ENCODE peak calls at places on chromosome 13, in seven cellular contexts. N, K, T, W, U, B and H are unnamed samples.
A peak's percentile ranks its signal among the peaks of the same experiment; 100 is the strongest.

GRCh38 chr13:46648166-46648607 is 95.2 kb downstream of the LRCH1 start:
- DNase-seq in W (no peak), U (peak; percentile 66), T (peak; percentile 66), B (no peak), K (peak; percentile 26), N (peak; percentile 34), H (no peak)

GRCh38 chr13:27783111-27783510 is 9.2 kb upstream of the GSX1 start:
- DNase-seq in N (no peak), W (no peak), U (peak; percentile 8), K (peak; percentile 37), B (no peak), T (no peak), H (no peak)

GRCh38 chr13:41500501-41500900 is 43.2 kb downstream of the RGCC start:
- DNase-seq in W (no peak), B (no peak), K (no peak), U (no peak), N (no peak), T (no peak), H (no peak)

GRCh38 chr13:70792121-70792520 is 683.9 kb upstream of the KLHL1 start:
- DNase-seq in N (no peak), U (no peak), W (no peak), T (no peak), K (no peak), B (no peak), H (no peak)

GRCh38 chr13:44300895-44301638 is 72.6 kb upstream of the SERP2 start:
- DNase-seq in K (no peak), U (peak; percentile 70), T (peak; percentile 66), N (no peak), W (no peak), B (no peak), H (peak; percentile 38)

GRCh38 chr13:82698941-82699340 is 1183.3 kb downstream of the SLITRK1 start:
- DNase-seq in U (no peak), T (no peak), K (no peak), N (no peak), W (no peak), B (no peak), H (no peak)

GRCh38 chr13:42064259-42064658 is 15.8 kb downstream of the DGKH start:
- DNase-seq in K (no peak), B (no peak), W (no peak), U (no peak), T (no peak), N (no peak), H (no peak)

GRCh38 chr13:46315491-46316075 is 71.5 kb downstream of the RUBCNL start:
- DNase-seq in T (no peak), K (no peak), N (no peak), B (no peak), W (no peak), U (no peak), H (no peak)

GRCh38 chr13:113991191-113991669 is 17.4 kb upstream of the C13orf46 start:
- DNase-seq in B (peak; percentile 8), N (no peak), K (no peak), U (no peak), W (no peak), T (no peak), H (no peak)

GRCh38 chr13:79455331-79455730 is 25.6 kb upstream of the NDFIP2 start:
- DNase-seq in B (no peak), W (no peak), N (no peak), T (no peak), K (no peak), U (no peak), H (no peak)

GRCh38 chr13:96229356-96229755 is 139.4 kb downstream of the HS6ST3 start:
- DNase-seq in N (no peak), K (peak; percentile 35), B (no peak), U (no peak), T (no peak), W (no peak), H (no peak)

GRCh38 chr13:40082644-40083043 is 427.2 kb downstream of the COG6 start:
- DNase-seq in W (no peak), U (peak; percentile 47), T (no peak), B (no peak), K (no peak), N (no peak), H (no peak)

GRCh38 chr13:25292301-25292700 is 5.0 kb upstream of the MTMR6 start:
- DNase-seq in K (no peak), B (no peak), U (peak; percentile 33), W (no peak), N (no peak), T (no peak), H (no peak)

GRCh38 chr13:48770372-48770771 is 116.6 kb downstream of the CYSLTR2 start:
- DNase-seq in N (no peak), W (no peak), T (no peak), B (no peak), U (no peak), K (no peak), H (no peak)

GRCh38 chr13:80054806-80055205 is 286.1 kb downstream of the SPRY2 start:
- DNase-seq in T (no peak), U (no peak), K (no peak), N (no peak), W (no peak), B (no peak), H (no peak)

GRCh38 chr13:30572859-30573275 is 44.9 kb upstream of the USPL1 start:
- DNase-seq in T (no peak), W (no peak), K (peak; percentile 34), U (peak; percentile 11), N (peak; percentile 51), B (no peak), H (peak; percentile 42)

GRCh38 chr13:27997904-27998522 is 9.5 kb upstream of the URAD start:
- DNase-seq in W (no peak), K (peak; percentile 72), B (peak; percentile 31), T (peak; percentile 54), U (peak; percentile 68), N (peak; percentile 48), H (peak; percentile 34)

GRCh38 chr13:99990045-99990977 is 8.7 kb downstream of the ZIC2 start:
- DNase-seq in U (no peak), W (no peak), N (peak; percentile 16), K (no peak), B (no peak), T (no peak), H (no peak)

GRCh38 chr13:27043013-27043412 is 128.6 kb downstream of the USP12 start:
- DNase-seq in W (peak; percentile 89), K (peak; percentile 70), T (peak; percentile 54), B (no peak), U (peak; percentile 22), N (no peak), H (no peak)

GRCh38 chr13:42486711-42487198 is 87.2 kb upstream of the TNFSF11 start:
- DNase-seq in T (no peak), W (peak; percentile 34), N (no peak), B (no peak), U (peak; percentile 7), K (no peak), H (no peak)

GRCh38 chr13:91181892-91182291 is 165.6 kb upstream of the MIR17HG start:
- DNase-seq in W (no peak), T (no peak), K (peak; percentile 53), N (no peak), U (no peak), B (no peak), H (no peak)

GRCh38 chr13:91184244-91184926 is 163.1 kb upstream of the MIR17HG start:
- DNase-seq in T (no peak), N (no peak), B (no peak), U (no peak), K (no peak), W (no peak), H (no peak)

GRCh38 chr13:91187522-91187921 is 160.0 kb upstream of the MIR17HG start:
- DNase-seq in T (no peak), U (no peak), B (no peak), W (no peak), N (no peak), K (no peak), H (no peak)

DNA sequence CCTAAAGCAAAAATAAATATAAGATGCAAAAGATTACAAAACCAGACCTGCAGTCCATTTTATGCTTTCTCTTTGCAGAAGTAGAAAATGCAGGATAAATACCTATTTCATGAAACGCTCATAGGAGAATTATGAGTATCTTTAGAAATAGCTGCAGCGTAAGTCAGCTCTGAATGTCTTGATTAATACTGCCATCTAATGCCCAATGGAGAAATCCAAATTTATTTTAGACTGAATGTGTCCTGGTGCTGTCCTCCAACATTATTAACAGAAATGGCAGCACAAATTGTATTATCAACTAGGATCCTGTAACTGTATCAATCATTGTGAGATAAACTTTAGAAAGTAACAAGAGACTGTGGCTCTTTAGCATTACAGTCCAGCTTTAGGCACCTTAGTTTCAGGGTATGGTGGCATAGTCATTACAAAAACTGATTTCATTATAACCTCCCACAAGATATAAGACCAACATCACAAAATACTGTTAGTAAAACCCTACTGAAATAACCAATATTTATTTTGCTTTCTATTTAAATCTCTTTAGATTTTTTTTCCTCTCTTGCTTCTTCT is 162.1 kb upstream of the MIR17HG start:
- DNase-seq in U (no peak), T (no peak), B (no peak), N (no peak), K (no peak), W (no peak), H (no peak)
- TF ChIP-seq CTCF in U (no peak), T (no peak), B (peak; percentile 39), N (no peak), K (peak; percentile 57), W (no peak), H (no peak)

GRCh38 chr13:23634897-23635296 is 64.7 kb downstream of the TNFRSF19 start:
- DNase-seq in T (no peak), N (no peak), B (no peak), K (no peak), W (no peak), U (no peak), H (no peak)
- TF ChIP-seq CTCF in T (no peak), N (no peak), B (no peak), K (no peak), W (no peak), U (no peak), H (no peak)

DNA sequence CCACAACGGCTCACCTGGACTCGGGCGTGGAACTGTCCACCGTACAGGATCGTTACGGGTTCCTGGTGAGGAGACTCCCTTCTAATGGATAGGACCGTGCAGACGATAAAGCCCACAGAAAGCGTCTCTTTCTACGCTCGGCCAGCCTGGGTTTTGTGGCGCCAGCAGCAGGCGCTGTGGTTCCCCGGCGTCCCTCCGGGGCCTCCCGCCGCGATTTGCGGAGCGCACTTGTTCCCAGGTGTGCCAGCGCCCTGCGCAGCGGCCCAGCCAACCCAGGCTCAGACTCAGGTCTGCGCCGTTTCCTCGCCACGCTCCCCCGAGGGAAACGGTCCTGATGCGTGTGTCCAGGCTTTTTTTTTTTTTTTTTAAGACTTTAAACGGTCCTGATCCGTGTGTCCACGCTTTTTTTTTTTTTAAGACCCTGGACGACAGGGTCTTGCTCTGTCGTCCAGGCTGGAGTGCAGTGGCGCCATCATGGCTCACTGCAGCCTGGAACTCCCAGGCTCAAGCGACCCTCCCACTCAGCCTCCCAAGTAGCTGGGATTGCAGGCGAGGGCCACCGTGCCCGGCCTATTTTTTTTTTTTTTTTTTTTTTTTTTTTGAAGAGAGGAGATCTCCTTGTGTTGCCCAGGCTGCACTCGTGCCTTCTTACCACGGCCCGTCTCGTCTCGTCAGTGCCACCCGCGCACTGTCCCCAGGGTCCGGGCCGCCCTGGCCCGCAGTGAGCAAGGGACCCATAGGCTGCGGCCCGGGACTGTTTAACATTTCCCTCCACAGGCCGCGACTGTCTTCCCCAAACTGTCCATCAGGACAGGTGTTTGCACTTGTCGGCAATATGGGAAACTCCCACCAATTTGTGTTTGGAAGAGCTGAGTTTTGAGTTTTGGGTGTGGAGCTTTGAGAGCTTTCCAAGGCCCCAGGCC is 23.8 kb downstream of the GJA3 start:
- DNase-seq in U (peak; percentile 67), W (no peak), N (peak; percentile 52), B (peak; percentile 29), T (peak; percentile 59), K (peak; percentile 72), H (peak; percentile 77)
- TF ChIP-seq CTCF in U (peak; percentile 36), W (peak; percentile 38), N (no peak), B (no peak), T (no peak), K (peak; percentile 50), H (peak; percentile 53)

GRCh38 chr13:32728327-32728726 is 142.1 kb downstream of the PDS5B start:
- DNase-seq in T (no peak), K (no peak), B (no peak), U (no peak), W (no peak), N (no peak), H (no peak)
- TF ChIP-seq CTCF in T (no peak), K (no peak), B (no peak), U (no peak), W (no peak), N (no peak), H (no peak)